ENCODE peak calls at places on chromosomes 16 and 17, in six cellular contexts. One of them, this sample, is unnamed.

GRCh38 chr16:65524997-65525396 is 403.1 kb upstream of the CDH11 start:
- DNase-seq in effector CD4-positive, alpha-beta T cell: no peak
- DNase-seq in stomach: no peak
- DNase-seq in GM12864: no peak
- DNase-seq in progenitor cell of endocrine pancreas: no peak
- DNase-seq in naive thymus-derived CD8-positive, alpha-beta T cell: no peak
- DNase-seq in this sample: no peak

GRCh38 chr16:11515540-11516430 is 70.9 kb downstream of the LITAF start:
- DNase-seq in stomach: no peak
- DNase-seq in GM12864: no peak
- DNase-seq in effector CD4-positive, alpha-beta T cell: no peak
- DNase-seq in naive thymus-derived CD8-positive, alpha-beta T cell: no peak
- DNase-seq in progenitor cell of endocrine pancreas: no peak
- DNase-seq in this sample: no peak

GRCh38 chr16:425082-425718 is at the start of gene RAB11FIP3:
- DNase-seq in GM12864: peak
- DNase-seq in stomach: peak
- DNase-seq in naive thymus-derived CD8-positive, alpha-beta T cell: peak
- DNase-seq in progenitor cell of endocrine pancreas: peak
- DNase-seq in effector CD4-positive, alpha-beta T cell: peak
- DNase-seq in this sample: no peak

GRCh38 chr16:3369073-3369472 is 13.4 kb downstream of the OR2C1 start:
- DNase-seq in stomach: no peak
- DNase-seq in GM12864: no peak
- DNase-seq in progenitor cell of endocrine pancreas: no peak
- DNase-seq in effector CD4-positive, alpha-beta T cell: no peak
- DNase-seq in naive thymus-derived CD8-positive, alpha-beta T cell: no peak
- DNase-seq in this sample: no peak

GRCh38 chr16:19432429-19432828 is 14.7 kb downstream of the TMC5 start:
- DNase-seq in progenitor cell of endocrine pancreas: no peak
- DNase-seq in effector CD4-positive, alpha-beta T cell: no peak
- DNase-seq in GM12864: no peak
- DNase-seq in stomach: no peak
- DNase-seq in naive thymus-derived CD8-positive, alpha-beta T cell: no peak
- DNase-seq in this sample: no peak

GRCh38 chr17:15894913-15895658 is 49.8 kb upstream of the ADORA2B start:
- DNase-seq in progenitor cell of endocrine pancreas: no peak
- DNase-seq in naive thymus-derived CD8-positive, alpha-beta T cell: no peak
- DNase-seq in effector CD4-positive, alpha-beta T cell: no peak
- DNase-seq in GM12864: no peak
- DNase-seq in stomach: no peak
- DNase-seq in this sample: no peak

GRCh38 chr17:20267459-20267842 is 199.9 kb downstream of the LGALS9B start:
- DNase-seq in stomach: no peak
- DNase-seq in GM12864: no peak
- DNase-seq in naive thymus-derived CD8-positive, alpha-beta T cell: peak
- DNase-seq in effector CD4-positive, alpha-beta T cell: peak
- DNase-seq in progenitor cell of endocrine pancreas: no peak
- DNase-seq in this sample: no peak

GRCh38 chr16:30894540-30895368 is 877 bp upstream of the BCL7C start:
- DNase-seq in progenitor cell of endocrine pancreas: no peak
- DNase-seq in GM12864: no peak
- DNase-seq in naive thymus-derived CD8-positive, alpha-beta T cell: no peak
- DNase-seq in effector CD4-positive, alpha-beta T cell: no peak
- DNase-seq in stomach: no peak
- DNase-seq in this sample: no peak

GRCh38 chr16:88477631-88478030 is 24.6 kb downstream of the ZFPM1 start:
- DNase-seq in progenitor cell of endocrine pancreas: no peak
- DNase-seq in GM12864: no peak
- DNase-seq in effector CD4-positive, alpha-beta T cell: no peak
- DNase-seq in stomach: no peak
- DNase-seq in naive thymus-derived CD8-positive, alpha-beta T cell: no peak
- DNase-seq in this sample: no peak

GRCh38 chr17:48056879-48057278 is 8.7 kb downstream of the NFE2L1 start:
- DNase-seq in progenitor cell of endocrine pancreas: no peak
- DNase-seq in stomach: no peak
- DNase-seq in GM12864: no peak
- DNase-seq in naive thymus-derived CD8-positive, alpha-beta T cell: no peak
- DNase-seq in effector CD4-positive, alpha-beta T cell: no peak
- DNase-seq in this sample: no peak

GRCh38 chr17:75516619-75517276 is 420 bp downstream of the TSEN54 start:
- DNase-seq in GM12864: no peak
- DNase-seq in stomach: no peak
- DNase-seq in progenitor cell of endocrine pancreas: peak
- DNase-seq in effector CD4-positive, alpha-beta T cell: no peak
- DNase-seq in naive thymus-derived CD8-positive, alpha-beta T cell: no peak
- DNase-seq in this sample: no peak

GRCh38 chr16:2852731-2853507 is 5.1 kb downstream of the PRSS22 start:
- DNase-seq in effector CD4-positive, alpha-beta T cell: no peak
- DNase-seq in progenitor cell of endocrine pancreas: no peak
- DNase-seq in GM12864: no peak
- DNase-seq in stomach: no peak
- DNase-seq in naive thymus-derived CD8-positive, alpha-beta T cell: no peak
- DNase-seq in this sample: no peak

GRCh38 chr17:77286641-77287431 is 146.1 kb downstream of the SEC14L1 start:
- DNase-seq in effector CD4-positive, alpha-beta T cell: no peak
- DNase-seq in naive thymus-derived CD8-positive, alpha-beta T cell: no peak
- DNase-seq in progenitor cell of endocrine pancreas: no peak
- DNase-seq in stomach: peak
- DNase-seq in GM12864: no peak
- DNase-seq in this sample: no peak

GRCh38 chr17:66309793-66310192 is 7.4 kb downstream of the PRKCA start:
- DNase-seq in progenitor cell of endocrine pancreas: no peak
- DNase-seq in naive thymus-derived CD8-positive, alpha-beta T cell: no peak
- DNase-seq in stomach: no peak
- DNase-seq in effector CD4-positive, alpha-beta T cell: no peak
- DNase-seq in GM12864: no peak
- DNase-seq in this sample: no peak

GRCh38 chr16:13909872-13910303 is 10.1 kb upstream of the ERCC4 start:
- DNase-seq in progenitor cell of endocrine pancreas: no peak
- DNase-seq in naive thymus-derived CD8-positive, alpha-beta T cell: no peak
- DNase-seq in effector CD4-positive, alpha-beta T cell: no peak
- DNase-seq in GM12864: no peak
- DNase-seq in stomach: peak
- DNase-seq in this sample: no peak

GRCh38 chr16:49282690-49283375 is 1.2 kb upstream of the CBLN1 start:
- DNase-seq in effector CD4-positive, alpha-beta T cell: no peak
- DNase-seq in progenitor cell of endocrine pancreas: peak
- DNase-seq in naive thymus-derived CD8-positive, alpha-beta T cell: no peak
- DNase-seq in stomach: no peak
- DNase-seq in GM12864: no peak
- DNase-seq in this sample: no peak

GRCh38 chr17:49035470-49036269 is 38.5 kb downstream of the IGF2BP1 start:
- DNase-seq in stomach: peak
- DNase-seq in effector CD4-positive, alpha-beta T cell: no peak
- DNase-seq in progenitor cell of endocrine pancreas: peak
- DNase-seq in naive thymus-derived CD8-positive, alpha-beta T cell: peak
- DNase-seq in GM12864: no peak
- DNase-seq in this sample: no peak

GRCh38 chr16:52603015-52603414 is 56.1 kb upstream of the TOX3 start:
- DNase-seq in progenitor cell of endocrine pancreas: no peak
- DNase-seq in stomach: no peak
- DNase-seq in effector CD4-positive, alpha-beta T cell: no peak
- DNase-seq in naive thymus-derived CD8-positive, alpha-beta T cell: no peak
- DNase-seq in GM12864: no peak
- DNase-seq in this sample: no peak

GRCh38 chr17:27546624-27547300 is 84.2 kb upstream of the LGALS9 start:
- DNase-seq in progenitor cell of endocrine pancreas: no peak
- DNase-seq in effector CD4-positive, alpha-beta T cell: no peak
- DNase-seq in naive thymus-derived CD8-positive, alpha-beta T cell: no peak
- DNase-seq in GM12864: no peak
- DNase-seq in stomach: no peak
- DNase-seq in this sample: no peak

GRCh38 chr16:20956319-20956718 is 55.7 kb downstream of the LYRM1 start:
- DNase-seq in naive thymus-derived CD8-positive, alpha-beta T cell: no peak
- DNase-seq in stomach: no peak
- DNase-seq in effector CD4-positive, alpha-beta T cell: no peak
- DNase-seq in progenitor cell of endocrine pancreas: no peak
- DNase-seq in GM12864: no peak
- DNase-seq in this sample: no peak

GRCh38 chr16:69717066-69717465 is 9.3 kb downstream of the NQO1 start:
- DNase-seq in naive thymus-derived CD8-positive, alpha-beta T cell: no peak
- DNase-seq in progenitor cell of endocrine pancreas: no peak
- DNase-seq in effector CD4-positive, alpha-beta T cell: no peak
- DNase-seq in GM12864: no peak
- DNase-seq in stomach: no peak
- DNase-seq in this sample: no peak

GRCh38 chr16:890217-890616 is 80.6 kb downstream of the LMF1 start:
- DNase-seq in GM12864: no peak
- DNase-seq in naive thymus-derived CD8-positive, alpha-beta T cell: no peak
- DNase-seq in effector CD4-positive, alpha-beta T cell: no peak
- DNase-seq in progenitor cell of endocrine pancreas: no peak
- DNase-seq in stomach: no peak
- DNase-seq in this sample: no peak

GRCh38 chr17:42691021-42691545 is 8.8 kb downstream of the CNTNAP1 start:
- DNase-seq in stomach: no peak
- DNase-seq in progenitor cell of endocrine pancreas: no peak
- DNase-seq in GM12864: no peak
- DNase-seq in naive thymus-derived CD8-positive, alpha-beta T cell: no peak
- DNase-seq in effector CD4-positive, alpha-beta T cell: no peak
- DNase-seq in this sample: no peak

GRCh38 chr17:75475144-75475835 is 18.9 kb downstream of the TMEM94 start:
- DNase-seq in stomach: no peak
- DNase-seq in GM12864: no peak
- DNase-seq in effector CD4-positive, alpha-beta T cell: no peak
- DNase-seq in progenitor cell of endocrine pancreas: no peak
- DNase-seq in naive thymus-derived CD8-positive, alpha-beta T cell: no peak
- DNase-seq in this sample: no peak

GRCh38 chr16:55555436-55555835 is 11.0 kb upstream of the CAPNS2 start:
- DNase-seq in progenitor cell of endocrine pancreas: no peak
- DNase-seq in GM12864: no peak
- DNase-seq in stomach: no peak
- DNase-seq in effector CD4-positive, alpha-beta T cell: no peak
- DNase-seq in naive thymus-derived CD8-positive, alpha-beta T cell: no peak
- DNase-seq in this sample: no peak

GRCh38 chr17:43753488-43754129 is 5.0 kb downstream of the SOST start:
- DNase-seq in progenitor cell of endocrine pancreas: no peak
- DNase-seq in GM12864: no peak
- DNase-seq in stomach: no peak
- DNase-seq in effector CD4-positive, alpha-beta T cell: no peak
- DNase-seq in naive thymus-derived CD8-positive, alpha-beta T cell: no peak
- DNase-seq in this sample: no peak

GRCh38 chr17:76670020-76670707 is 26.6 kb upstream of the ST6GALNAC1 start:
- DNase-seq in GM12864: no peak
- DNase-seq in effector CD4-positive, alpha-beta T cell: no peak
- DNase-seq in naive thymus-derived CD8-positive, alpha-beta T cell: no peak
- DNase-seq in progenitor cell of endocrine pancreas: no peak
- DNase-seq in stomach: peak
- DNase-seq in this sample: no peak

GRCh38 chr17:73286863-73287296 is 24.9 kb downstream of the CDC42EP4 start:
- DNase-seq in GM12864: no peak
- DNase-seq in effector CD4-positive, alpha-beta T cell: no peak
- DNase-seq in progenitor cell of endocrine pancreas: no peak
- DNase-seq in stomach: no peak
- DNase-seq in naive thymus-derived CD8-positive, alpha-beta T cell: no peak
- DNase-seq in this sample: no peak

GRCh38 chr17:21370430-21370829 is 5.7 kb upstream of the KCNJ12 start:
- DNase-seq in GM12864: no peak
- DNase-seq in naive thymus-derived CD8-positive, alpha-beta T cell: no peak
- DNase-seq in progenitor cell of endocrine pancreas: no peak
- DNase-seq in stomach: no peak
- DNase-seq in effector CD4-positive, alpha-beta T cell: no peak
- DNase-seq in this sample: no peak

GRCh38 chr16:84603115-84603816 is 14.6 kb downstream of the COTL1 start:
- DNase-seq in effector CD4-positive, alpha-beta T cell: no peak
- DNase-seq in progenitor cell of endocrine pancreas: no peak
- DNase-seq in naive thymus-derived CD8-positive, alpha-beta T cell: no peak
- DNase-seq in stomach: peak
- DNase-seq in GM12864: no peak
- DNase-seq in this sample: peak

GRCh38 chr17:79779088-79779529 is 1.2 kb downstream of the CBX2 start:
- DNase-seq in naive thymus-derived CD8-positive, alpha-beta T cell: no peak
- DNase-seq in GM12864: no peak
- DNase-seq in stomach: no peak
- DNase-seq in effector CD4-positive, alpha-beta T cell: no peak
- DNase-seq in progenitor cell of endocrine pancreas: no peak
- DNase-seq in this sample: no peak

GRCh38 chr17:7217113-7217987 is 2.3 kb downstream of the DLG4 start:
- DNase-seq in naive thymus-derived CD8-positive, alpha-beta T cell: no peak
- DNase-seq in effector CD4-positive, alpha-beta T cell: no peak
- DNase-seq in GM12864: no peak
- DNase-seq in progenitor cell of endocrine pancreas: no peak
- DNase-seq in stomach: peak
- DNase-seq in this sample: no peak

GRCh38 chr16:4052801-4053662 is 63.2 kb downstream of the ADCY9 start:
- DNase-seq in effector CD4-positive, alpha-beta T cell: no peak
- DNase-seq in GM12864: no peak
- DNase-seq in stomach: no peak
- DNase-seq in progenitor cell of endocrine pancreas: no peak
- DNase-seq in naive thymus-derived CD8-positive, alpha-beta T cell: no peak
- DNase-seq in this sample: peak

GRCh38 chr16:48384305-48384981 is 770 bp downstream of the SIAH1 start:
- DNase-seq in stomach: peak
- DNase-seq in effector CD4-positive, alpha-beta T cell: peak
- DNase-seq in naive thymus-derived CD8-positive, alpha-beta T cell: peak
- DNase-seq in progenitor cell of endocrine pancreas: peak
- DNase-seq in GM12864: no peak
- DNase-seq in this sample: no peak

GRCh38 chr17:7857724-7858486 is at the start of gene CYB5D1:
- DNase-seq in progenitor cell of endocrine pancreas: no peak
- DNase-seq in naive thymus-derived CD8-positive, alpha-beta T cell: peak
- DNase-seq in GM12864: peak
- DNase-seq in effector CD4-positive, alpha-beta T cell: peak
- DNase-seq in stomach: peak
- DNase-seq in this sample: peak

GRCh38 chr16:47888142-47888541 is 267.7 kb downstream of the ABCC12 start:
- DNase-seq in progenitor cell of endocrine pancreas: no peak
- DNase-seq in effector CD4-positive, alpha-beta T cell: no peak
- DNase-seq in naive thymus-derived CD8-positive, alpha-beta T cell: no peak
- DNase-seq in GM12864: no peak
- DNase-seq in stomach: no peak
- DNase-seq in this sample: no peak

This sample was measured in SIG-M5.